ENCODE peak calls at places on chromosomes 6 and 20, in ten cellular contexts. O is upper lobe of left lung, K is GM12878, E is IMR-90, R is HCT116, H is A549, P is vagina, G is uterus, N is transverse colon, F is spleen. L is an unnamed sample.

GRCh38 chr6:87922947-87923330 is 124.7 kb upstream of the SPACA1 start:
- DNase-seq in O (peak; percentile 26), K (peak; percentile 86), E (no peak), R (no peak), H (no peak), P (no peak), G (no peak), N (no peak), F (peak; percentile 85), L (peak; percentile 79)

GRCh38 chr6:89221109-89221508 is 4.0 kb upstream of the GABRR1 start:
- DNase-seq in O (no peak), K (no peak), E (no peak), R (no peak), H (no peak), P (no peak), G (no peak), N (no peak), F (no peak), L (no peak)

GRCh38 chr6:24549674-24550418 is 55.1 kb downstream of the ALDH5A1 start:
- DNase-seq in O (no peak), K (no peak), E (no peak), R (no peak), H (no peak), P (no peak), G (no peak), N (no peak), F (no peak), L (no peak)

GRCh38 chr20:44861547-44862006 is 23.9 kb upstream of the YWHAB start:
- DNase-seq in O (no peak), K (no peak), E (peak; percentile 18), R (no peak), H (no peak), P (peak; percentile 89), G (peak; percentile 53), N (no peak), F (no peak), L (no peak)

GRCh38 chr6:119533603-119534279 is 184.2 kb upstream of the MAN1A1 start:
- DNase-seq in O (no peak), K (peak; percentile 21), E (peak; percentile 82), R (peak; percentile 58), H (no peak), P (no peak), G (no peak), N (no peak), F (no peak), L (no peak)

GRCh38 chr6:147099974-147100373 is 104.2 kb upstream of the STXBP5 start:
- DNase-seq in O (no peak), K (no peak), E (peak; percentile 93), R (no peak), H (no peak), P (no peak), G (no peak), N (no peak), F (no peak), L (no peak)

GRCh38 chr6:169722362-169723199 is 1.7 kb downstream of the PHF10 start:
- DNase-seq in O (peak; percentile 46), K (no peak), E (peak; percentile 88), R (no peak), H (peak; percentile 40), P (no peak), G (no peak), N (peak; percentile 54), F (peak; percentile 87), L (peak; percentile 39)

GRCh38 chr20:44017211-44017610 is 102.6 kb downstream of the TOX2 start:
- DNase-seq in O (no peak), K (no peak), E (no peak), R (no peak), H (no peak), P (no peak), G (no peak), N (no peak), F (no peak), L (no peak)

GRCh38 chr6:18530201-18530600 is 143.1 kb downstream of the RNF144B start:
- DNase-seq in O (no peak), K (no peak), E (no peak), R (no peak), H (no peak), P (no peak), G (no peak), N (no peak), F (no peak), L (no peak)

GRCh38 chr6:39772559-39773283 is 19.5 kb upstream of the DAAM2 start:
- DNase-seq in O (no peak), K (no peak), E (peak; percentile 63), R (no peak), H (no peak), P (no peak), G (no peak), N (no peak), F (no peak), L (no peak)

GRCh38 chr20:49676581-49677291 is 36.9 kb downstream of the B4GALT5 start:
- DNase-seq in O (peak; percentile 85), K (peak; percentile 82), E (peak; percentile 71), R (no peak), H (peak; percentile 53), P (no peak), G (no peak), N (peak; percentile 71), F (no peak), L (peak; percentile 48)

GRCh38 chr6:8065519-8065911 is 1.3 kb upstream of the BLOC1S5 start:
- DNase-seq in O (no peak), K (peak; percentile 46), E (peak; percentile 49), R (no peak), H (no peak), P (no peak), G (no peak), N (no peak), F (no peak), L (no peak)

GRCh38 chr6:167094820-167095637 is 27.9 kb upstream of the CCR6 start:
- DNase-seq in O (no peak), K (peak; percentile 94), E (no peak), R (no peak), H (no peak), P (no peak), G (no peak), N (no peak), F (no peak), L (no peak)

GRCh38 chr6:116465246-116465645 is 4.1 kb downstream of the CALHM6 start:
- DNase-seq in O (peak; percentile 31), K (no peak), E (no peak), R (no peak), H (no peak), P (no peak), G (no peak), N (no peak), F (peak; percentile 75), L (no peak)

GRCh38 chr6:166934174-166934573 is 22.2 kb downstream of the RNASET2 start:
- DNase-seq in O (no peak), K (no peak), E (no peak), R (no peak), H (no peak), P (peak; percentile 72), G (no peak), N (no peak), F (no peak), L (no peak)

DNA sequence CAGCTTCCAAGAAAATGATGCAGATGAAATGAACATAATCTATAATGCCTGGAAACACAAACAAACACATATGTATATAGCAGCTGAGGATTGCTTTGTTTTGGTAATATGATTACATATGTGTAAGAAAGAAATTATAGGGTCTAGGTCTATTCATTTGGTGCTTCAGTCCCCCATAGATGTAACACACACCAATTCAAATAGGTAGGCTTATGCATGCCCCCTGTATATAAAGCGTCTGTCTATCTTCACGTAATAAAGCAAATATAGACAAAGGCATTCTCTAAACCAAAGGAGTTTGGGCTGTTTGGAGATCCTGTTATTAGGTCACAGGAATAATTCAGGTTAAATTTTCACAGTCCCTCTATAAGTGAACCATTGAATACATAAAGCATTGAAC is 270.4 kb upstream of the SGK1 start:
- DNase-seq in O (no peak), K (no peak), E (no peak), R (no peak), H (peak; percentile 2), P (no peak), G (no peak), N (no peak), F (no peak), L (no peak)
- TF ChIP-seq POLR2A in O (no peak), K (no peak), E (no peak), R (no peak), H (no peak), P (no peak), G (no peak), N (no peak), F (no peak), L (no peak)

GRCh38 chr20:1918766-1919165 is 23.6 kb downstream of the SIRPA start:
- DNase-seq in O (no peak), K (no peak), E (no peak), R (no peak), H (no peak), P (no peak), G (no peak), N (no peak), F (no peak), L (no peak)

GRCh38 chr20:1920826-1921225 is 25.6 kb downstream of the SIRPA start:
- DNase-seq in O (no peak), K (no peak), E (no peak), R (no peak), H (no peak), P (no peak), G (no peak), N (no peak), F (no peak), L (no peak)

GRCh38 chr20:1922786-1923185 is 27.6 kb downstream of the SIRPA start:
- DNase-seq in O (no peak), K (no peak), E (no peak), R (no peak), H (no peak), P (no peak), G (no peak), N (no peak), F (no peak), L (no peak)

GRCh38 chr20:1924910-1925861 is 30.0 kb downstream of the SIRPA start:
- DNase-seq in O (no peak), K (no peak), E (no peak), R (no peak), H (peak; percentile 50), P (no peak), G (no peak), N (no peak), F (no peak), L (no peak)

GRCh38 chr20:1920252-1920651 is 25.0 kb downstream of the SIRPA start:
- DNase-seq in O (no peak), K (no peak), E (no peak), R (no peak), H (peak; percentile 83), P (no peak), G (no peak), N (no peak), F (no peak), L (no peak)
- H3K27ac ChIP-seq in O (no peak overlapping the region), K (no peak overlapping the region), E (no peak overlapping the region), R (no peak overlapping the region), H (peak overlapping the region; percentile 87), P (no peak overlapping the region), G (no peak overlapping the region), N (no peak overlapping the region), F (no peak overlapping the region), L (no peak overlapping the region)

GRCh38 chr6:26312096-26312463 is 52.9 kb upstream of the BTN3A2 start:
- DNase-seq in O (no peak), K (no peak), E (no peak), R (no peak), H (no peak), P (no peak), G (no peak), N (no peak), F (no peak), L (no peak)
- TF ChIP-seq POLR2A in O (no peak), K (no peak), E (no peak), R (no peak), H (no peak), P (no peak), G (no peak), N (no peak), F (no peak), L (no peak)

GRCh38 chr6:33589723-33590530 is 9.9 kb upstream of the BAK1 start:
- DNase-seq in O (peak; percentile 90), K (peak; percentile 37), E (peak; percentile 92), R (peak; percentile 87), H (peak; percentile 77), P (peak; percentile 93), G (peak; percentile 64), N (peak; percentile 84), F (no peak), L (peak; percentile 53)
- H3K27ac ChIP-seq in O (peak overlapping the region; percentile 93), K (no peak overlapping the region), E (peak overlapping the region; percentile 54), R (peak overlapping the region; percentile 86), H (peak overlapping the region; percentile 98), P (peak overlapping the region; percentile 87), G (peak overlapping the region; percentile 58), N (peak overlapping the region; percentile 86), F (peak overlapping the region; percentile 81), L (peak overlapping the region; percentile 27)

L was measured in Peyer's patch.